ENCODE peak calls at places on chromosome 21, in six cellular contexts. One of them, this sample, is unnamed.

GRCh38 chr21:35303085-35303484 is 254.0 kb upstream of the RUNX1 start:
- DNase-seq in RWPE1: peak; percentile 72
- DNase-seq in fibroblast of the conjunctiva: peak; percentile 58
- DNase-seq in Caki2: peak; percentile 63
- DNase-seq in cardiac fibroblast: peak; percentile 94
- DNase-seq in effector memory CD8-positive, alpha-beta T cell: no peak
- DNase-seq in this sample: no peak

GRCh38 chr21:46557919-46558392 is 46.9 kb downstream of the S100B start:
- DNase-seq in effector memory CD8-positive, alpha-beta T cell: no peak
- DNase-seq in RWPE1: no peak
- DNase-seq in fibroblast of the conjunctiva: no peak
- DNase-seq in cardiac fibroblast: no peak
- DNase-seq in Caki2: no peak
- DNase-seq in this sample: no peak

GRCh38 chr21:26445440-26445839 is 127.6 kb downstream of the CYYR1 start:
- DNase-seq in RWPE1: no peak
- DNase-seq in fibroblast of the conjunctiva: no peak
- DNase-seq in effector memory CD8-positive, alpha-beta T cell: no peak
- DNase-seq in Caki2: no peak
- DNase-seq in cardiac fibroblast: peak; percentile 41
- DNase-seq in this sample: no peak

GRCh38 chr21:44818636-44819011 is 762 bp upstream of the SUMO3 start:
- DNase-seq in Caki2: no peak
- DNase-seq in RWPE1: no peak
- DNase-seq in effector memory CD8-positive, alpha-beta T cell: no peak
- DNase-seq in fibroblast of the conjunctiva: no peak
- DNase-seq in cardiac fibroblast: no peak
- DNase-seq in this sample: no peak

GRCh38 chr21:31514598-31514997 is 144.9 kb upstream of the SOD1 start:
- DNase-seq in cardiac fibroblast: no peak
- DNase-seq in RWPE1: no peak
- DNase-seq in fibroblast of the conjunctiva: no peak
- DNase-seq in Caki2: no peak
- DNase-seq in effector memory CD8-positive, alpha-beta T cell: no peak
- DNase-seq in this sample: peak; percentile 20

GRCh38 chr21:46081022-46081861 is 16.7 kb upstream of the COL6A2 start:
- DNase-seq in Caki2: no peak
- DNase-seq in effector memory CD8-positive, alpha-beta T cell: no peak
- DNase-seq in fibroblast of the conjunctiva: no peak
- DNase-seq in cardiac fibroblast: no peak
- DNase-seq in RWPE1: no peak
- DNase-seq in this sample: no peak

GRCh38 chr21:23119491-23119890 is 2121.3 kb downstream of the NCAM2 start:
- DNase-seq in fibroblast of the conjunctiva: no peak
- DNase-seq in cardiac fibroblast: no peak
- DNase-seq in effector memory CD8-positive, alpha-beta T cell: no peak
- DNase-seq in RWPE1: no peak
- DNase-seq in Caki2: no peak
- DNase-seq in this sample: no peak

GRCh38 chr21:38455403-38455802 is 42.9 kb downstream of the ERG start:
- DNase-seq in RWPE1: no peak
- DNase-seq in cardiac fibroblast: peak; percentile 63
- DNase-seq in Caki2: no peak
- DNase-seq in effector memory CD8-positive, alpha-beta T cell: no peak
- DNase-seq in fibroblast of the conjunctiva: no peak
- DNase-seq in this sample: no peak

GRCh38 chr21:43921602-43921978 is 56.6 kb downstream of the AGPAT3 start:
- DNase-seq in RWPE1: no peak
- DNase-seq in effector memory CD8-positive, alpha-beta T cell: no peak
- DNase-seq in fibroblast of the conjunctiva: no peak
- DNase-seq in cardiac fibroblast: no peak
- DNase-seq in Caki2: no peak
- DNase-seq in this sample: peak; percentile 12

GRCh38 chr21:38839683-38840286 is 34.1 kb downstream of the ETS2 start:
- DNase-seq in effector memory CD8-positive, alpha-beta T cell: no peak
- DNase-seq in RWPE1: peak; percentile 76
- DNase-seq in cardiac fibroblast: peak; percentile 97
- DNase-seq in fibroblast of the conjunctiva: peak; percentile 93
- DNase-seq in Caki2: no peak
- DNase-seq in this sample: no peak

GRCh38 chr21:15064576-15065380 is at the start of gene NRIP1:
- DNase-seq in Caki2: peak; percentile 90
- DNase-seq in fibroblast of the conjunctiva: peak; percentile 83
- DNase-seq in effector memory CD8-positive, alpha-beta T cell: peak; percentile 82
- DNase-seq in RWPE1: peak; percentile 67
- DNase-seq in cardiac fibroblast: peak; percentile 94
- DNase-seq in this sample: peak; percentile 68

GRCh38 chr21:31743712-31744111 is 11.8 kb upstream of the SCAF4 start:
- DNase-seq in fibroblast of the conjunctiva: no peak
- DNase-seq in cardiac fibroblast: no peak
- DNase-seq in effector memory CD8-positive, alpha-beta T cell: no peak
- DNase-seq in RWPE1: no peak
- DNase-seq in Caki2: no peak
- DNase-seq in this sample: no peak

GRCh38 chr21:44911384-44912157 is 9.1 kb downstream of the ITGB2 start:
- DNase-seq in fibroblast of the conjunctiva: no peak
- DNase-seq in effector memory CD8-positive, alpha-beta T cell: peak; percentile 62
- DNase-seq in RWPE1: no peak
- DNase-seq in cardiac fibroblast: no peak
- DNase-seq in Caki2: peak; percentile 21
- DNase-seq in this sample: peak; percentile 84